ENCODE peak calls at places on chromosome 17, in six cellular contexts. O, Q, H, E, B and W are unnamed samples.

GRCh38 chr17:44900894-44901293 is 1.6 kb upstream of the EFTUD2 start:
- DNase-seq in B (no peak), Q (no peak), H (peak), E (peak), O (peak), W (no peak)

GRCh38 chr17:8630227-8630801 is at the start of gene MYH10:
- DNase-seq in B (no peak), H (no peak), E (no peak), Q (no peak), O (no peak), W (no peak)

GRCh38 chr17:79154951-79155557 is 80.4 kb downstream of the ENGASE start:
- DNase-seq in B (peak), H (no peak), E (no peak), Q (no peak), O (no peak), W (no peak)

GRCh38 chr17:7177210-7177953 is 1.8 kb downstream of the ASGR1 start:
- DNase-seq in E (peak), H (peak), B (peak), O (peak), Q (peak), W (no peak)

GRCh38 chr17:48539177-48539576 is 5.7 kb downstream of the HOXB2 start:
- DNase-seq in B (no peak), Q (no peak), H (peak), O (no peak), E (no peak), W (no peak)

GRCh38 chr17:57899822-57900221 is 50.0 kb upstream of the MRPS23 start:
- DNase-seq in O (no peak), E (no peak), H (no peak), B (no peak), Q (no peak), W (no peak)

GRCh38 chr17:47884905-47885735 is 10.9 kb upstream of the SP2 start:
- DNase-seq in B (no peak), Q (no peak), H (no peak), O (no peak), E (no peak), W (no peak)

GRCh38 chr17:40552806-40553693 is 12.2 kb downstream of the CCR7 start:
- DNase-seq in Q (no peak), E (peak), H (peak), O (no peak), B (no peak), W (no peak)

GRCh38 chr17:36510636-36511035 is 24.0 kb downstream of the MYO19 start:
- DNase-seq in O (no peak), E (no peak), Q (no peak), B (no peak), H (no peak), W (no peak)

GRCh38 chr17:81371910-81372760 is 23.1 kb upstream of the BAHCC1 start:
- DNase-seq in O (peak), Q (no peak), B (peak), H (peak), E (no peak), W (no peak)

GRCh38 chr17:21030375-21030774 is 12.4 kb downstream of the USP22 start:
- DNase-seq in E (no peak), O (no peak), B (no peak), H (no peak), Q (no peak), W (no peak)

GRCh38 chr17:21210411-21211076 is 3.4 kb downstream of the TMEM11 start:
- DNase-seq in O (peak), H (no peak), B (no peak), Q (no peak), E (no peak), W (no peak)

GRCh38 chr17:73090396-73091202 is 1.9 kb downstream of the SLC39A11 start:
- DNase-seq in O (no peak), B (no peak), Q (no peak), H (no peak), E (no peak), W (no peak)

GRCh38 chr17:16215002-16215272 is 397 bp downstream of the NCOR1 start:
- DNase-seq in Q (peak), E (peak), B (peak), H (peak), O (no peak), W (peak)

GRCh38 chr17:82497483-82498405 is 21.8 kb upstream of the FOXK2 start:
- DNase-seq in Q (no peak), E (peak), O (peak), H (peak), B (no peak), W (no peak)

GRCh38 chr17:65678534-65678933 is 117.1 kb upstream of the AXIN2 start:
- DNase-seq in Q (no peak), E (no peak), B (no peak), O (peak), H (no peak), W (no peak)

GRCh38 chr17:45136846-45137560 is 1.5 kb downstream of the ACBD4 start:
- DNase-seq in Q (no peak), B (peak), O (no peak), E (no peak), H (no peak), W (no peak)

GRCh38 chr17:64154321-64155089 is 24.6 kb upstream of the ERN1 start:
- DNase-seq in B (no peak), O (peak), E (peak), H (no peak), Q (no peak), W (peak)

GRCh38 chr17:82881900-82882714 is 42.3 kb upstream of the ZNF750 start:
- DNase-seq in O (peak), H (no peak), E (peak), Q (no peak), B (no peak), W (no peak)

GRCh38 chr17:19306160-19307111 is 56.1 kb downstream of the B9D1 start:
- DNase-seq in H (no peak), O (no peak), B (no peak), E (no peak), Q (no peak), W (no peak)

GRCh38 chr17:5629133-5629532 is 44.8 kb upstream of the NLRP1 start:
- DNase-seq in O (no peak), E (no peak), Q (no peak), B (no peak), H (no peak), W (no peak)

GRCh38 chr17:73548620-73549311 is 95.5 kb downstream of the SDK2 start:
- DNase-seq in B (no peak), E (no peak), Q (no peak), H (no peak), O (no peak), W (no peak)

GRCh38 chr17:8031261-8031661 is 7.6 kb upstream of the ALOX15B start:
- DNase-seq in Q (no peak), B (no peak), O (no peak), E (peak), H (no peak), W (no peak)

GRCh38 chr17:47732399-47733046 is 513 bp upstream of the TBX21 start:
- DNase-seq in H (no peak), Q (no peak), B (peak), E (peak), O (no peak), W (no peak)

GRCh38 chr17:4427505-4427904 is 6.2 kb upstream of the SPNS3 start:
- DNase-seq in E (no peak), H (no peak), O (no peak), Q (no peak), B (no peak), W (no peak)

GRCh38 chr17:34575182-34575581 is 4.2 kb upstream of the TMEM132E start:
- DNase-seq in H (no peak), E (no peak), B (no peak), Q (no peak), O (no peak), W (no peak)

GRCh38 chr17:79281803-79282202 is 207.2 kb downstream of the ENGASE start:
- DNase-seq in H (no peak), O (no peak), B (no peak), E (no peak), Q (no peak), W (no peak)

GRCh38 chr17:70523407-70523806 is 354.1 kb downstream of the KCNJ2 start:
- DNase-seq in Q (no peak), B (no peak), E (no peak), O (no peak), H (no peak), W (no peak)

GRCh38 chr17:72090108-72090507 is 30.7 kb upstream of the SOX9 start:
- DNase-seq in Q (no peak), E (no peak), H (peak), O (peak), B (no peak), W (no peak)

GRCh38 chr17:31073411-31073810 is 21.4 kb upstream of the NF1 start:
- DNase-seq in E (no peak), H (no peak), Q (no peak), O (no peak), B (no peak), W (no peak)

GRCh38 chr17:51153210-51154072 is at the start of gene NME1:
- DNase-seq in Q (peak), O (peak), B (peak), H (peak), E (peak), W (peak)
- TF ChIP-seq CTCF in Q (peak), O (peak), B (peak), H (peak), E (peak), W (peak)

GRCh38 chr17:39529455-39529854 is 68.2 kb downstream of the CDK12 start:
- DNase-seq in O (no peak), B (no peak), Q (no peak), H (no peak), E (no peak), W (no peak)
- TF ChIP-seq CTCF in O (no peak), B (no peak), Q (no peak), H (no peak), E (no peak), W (no peak)

GRCh38 chr17:49851387-49852291 is 3.8 kb upstream of the TAC4 start:
- DNase-seq in Q (peak), E (peak), B (peak), H (peak), O (peak), W (peak)
- TF ChIP-seq CTCF in Q (peak), E (peak), B (peak), H (peak), O (peak), W (peak)

DNA sequence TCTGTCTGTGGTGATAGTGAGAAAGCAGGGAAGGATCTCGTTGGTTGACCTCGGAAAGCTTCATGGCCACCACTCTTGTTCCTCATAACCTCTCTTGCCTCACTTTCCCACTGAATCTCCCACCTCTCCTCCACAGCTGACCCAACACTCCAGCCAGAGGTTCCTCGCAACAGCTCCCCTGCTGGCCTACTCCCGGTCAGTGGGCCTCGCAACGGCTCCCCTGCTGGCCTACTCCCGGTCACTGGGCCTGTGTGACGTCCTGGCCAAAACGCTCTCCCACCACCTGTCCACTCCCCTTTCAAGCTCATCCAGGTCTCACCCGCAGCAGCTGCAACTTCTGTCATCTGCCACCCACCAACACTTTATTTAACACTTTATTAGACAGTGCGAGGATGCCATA is 149.1 kb downstream of the VPS53 start:
- DNase-seq in O (peak), E (no peak), Q (no peak), B (peak), H (no peak), W (no peak)
- TF ChIP-seq CTCF in O (peak), E (no peak), Q (peak), B (peak), H (no peak), W (no peak)